ENCODE peak calls at places on chromosomes 5 and 9, in ten cellular contexts. W is nucleus accumbens; O is astrocyte of the spinal cord; D is naive thymus-derived CD4-positive, alpha-beta T cell; Y is activated effector memory CD4-positive, alpha-beta T cell treated with Interleukin-2 at 50 U/mL for 16 hours; M is NCI-H446; N is stimulated activated CD8-positive, alpha-beta memory T cell treated with anti-CD3 and anti-CD28 coated beads, Interleukin-4, amount 100 ng/mL, for 24 hours; J is stimulated activated CD4-positive, alpha-beta T cell treated with anti-CD3 and anti-CD28 coated beads, TNF-alpha, amount 100 ng/mL, for 48 hours; P is NCI-H69; A is germinal center. T is an unnamed sample.

GRCh38 chr5:79109527-79110492 is 1.8 kb upstream of the BHMT start:
- DNase-seq in A (peak; percentile 22), D (peak; percentile 13), Y (no peak), J (peak; percentile 10), O (no peak), W (no peak), M (no peak), N (peak; percentile 24), P (peak; percentile 8), T (no peak)

GRCh38 chr5:81606150-81606549 is 144.7 kb downstream of the SSBP2 start:
- DNase-seq in W (no peak), N (no peak), A (no peak), Y (no peak), D (no peak), M (no peak), O (no peak), P (peak; percentile 9), J (no peak), T (no peak)

GRCh38 chr5:178289438-178289837 is 56.8 kb upstream of the PHYKPL start:
- DNase-seq in M (no peak), Y (no peak), O (no peak), A (no peak), D (no peak), P (no peak), W (no peak), J (no peak), N (no peak), T (no peak)

GRCh38 chr9:72614057-72614456 is 92.6 kb downstream of the TMC1 start:
- DNase-seq in N (no peak), O (no peak), D (no peak), W (no peak), A (no peak), M (no peak), Y (no peak), J (no peak), P (no peak), T (no peak)

GRCh38 chr5:78747703-78748359 is 99.3 kb upstream of the LHFPL2 start:
- DNase-seq in O (peak; percentile 88), N (no peak), W (no peak), A (no peak), D (no peak), M (no peak), P (no peak), Y (no peak), J (no peak), T (peak; percentile 73)

GRCh38 chr9:87827341-87827740 is 55.3 kb upstream of the SPATA31E1 start:
- DNase-seq in N (no peak), Y (no peak), O (no peak), M (no peak), W (no peak), P (no peak), J (no peak), A (no peak), D (no peak), T (no peak)

GRCh38 chr5:96315431-96315830 is 117.6 kb downstream of the PCSK1 start:
- DNase-seq in A (no peak), W (no peak), P (no peak), J (no peak), M (no peak), O (no peak), N (no peak), Y (no peak), D (no peak), T (no peak)

GRCh38 chr9:21711504-21711903 is 90.9 kb upstream of the MTAP start:
- DNase-seq in Y (no peak), N (no peak), O (no peak), P (peak; percentile 35), W (no peak), A (no peak), D (no peak), M (no peak), J (peak; percentile 12), T (peak; percentile 68)

GRCh38 chr5:93252165-93252564 is 328.9 kb downstream of the NR2F1-AS1 start:
- DNase-seq in Y (no peak), M (no peak), O (no peak), J (no peak), P (peak; percentile 46), D (no peak), N (no peak), W (no peak), A (no peak), T (peak; percentile 25)

GRCh38 chr9:124149992-124150391 is 107.8 kb upstream of the NEK6 start:
- DNase-seq in Y (no peak), W (no peak), O (no peak), A (no peak), J (no peak), M (no peak), P (no peak), D (no peak), N (no peak), T (peak; percentile 35)

GRCh38 chr5:123813937-123814624 is 302.1 kb downstream of the CSNK1G3 start:
- DNase-seq in J (no peak), A (peak; percentile 49), N (no peak), Y (no peak), O (peak; percentile 49), W (no peak), D (no peak), P (peak; percentile 96), M (no peak), T (peak; percentile 93)

GRCh38 chr5:94240616-94241287 is 377.7 kb downstream of the KIAA0825 start:
- DNase-seq in A (no peak), D (no peak), M (peak; percentile 68), N (no peak), W (no peak), O (no peak), J (no peak), P (peak; percentile 36), Y (no peak), T (no peak)

GRCh38 chr5:80318212-80318611 is 1.6 kb upstream of the SPZ1 start:
- DNase-seq in J (no peak), Y (no peak), O (peak; percentile 38), P (peak; percentile 51), W (no peak), M (peak; percentile 31), A (no peak), D (no peak), N (no peak), T (no peak)

GRCh38 chr9:14263707-14264483 is 50.0 kb downstream of the NFIB start:
- DNase-seq in W (no peak), D (no peak), O (no peak), M (no peak), Y (no peak), P (no peak), J (no peak), A (no peak), N (no peak), T (no peak)

GRCh38 chr9:136586391-136586790 is 40.5 kb upstream of the NOTCH1 start:
- DNase-seq in J (no peak), M (no peak), D (no peak), W (no peak), A (no peak), N (no peak), P (no peak), Y (no peak), O (no peak), T (no peak)

GRCh38 chr9:4657426-4658159 is 4.5 kb upstream of the PLPP6 start:
- DNase-seq in P (peak; percentile 91), N (no peak), O (no peak), D (no peak), A (no peak), M (no peak), Y (no peak), J (no peak), W (no peak), T (no peak)

GRCh38 chr5:8729437-8729836 is 816.4 kb downstream of the SEMA5A start:
- DNase-seq in N (no peak), M (no peak), P (no peak), D (no peak), J (no peak), A (no peak), O (peak; percentile 44), Y (no peak), W (no peak), T (peak; percentile 50)

T was measured in amniotic epithelial cell.